ENCODE peak calls at places on chromosomes 7 and 10, in six cellular contexts. R is IMR-90, W is transverse colon, A is sigmoid colon, I is esophagus squamous epithelium, S is endothelial cell of umbilical vein. X is an unnamed sample.

GRCh38 chr7:151172273-151173141 is 5.0 kb upstream of the GBX1 start:
- DNase-seq in R (peak; percentile 50), W (peak; percentile 78), A (peak; percentile 90), I (no peak), S (peak; percentile 76), X (peak; percentile 87)

GRCh38 chr10:55351431-55351830 is 550.4 kb upstream of the PCDH15 start:
- DNase-seq in R (no peak), W (no peak), A (no peak), I (no peak), S (no peak), X (no peak)

GRCh38 chr7:44853391-44853790 is 5.5 kb upstream of the H2AZ2 start:
- DNase-seq in R (no peak), W (no peak), A (no peak), I (no peak), S (no peak), X (no peak)

GRCh38 chr7:98996162-98996552 is 117.8 kb downstream of the TRRAP start:
- DNase-seq in R (no peak), W (no peak), A (no peak), I (no peak), S (no peak), X (peak; percentile 10)

GRCh38 chr10:118374404-118374803 is 32.3 kb upstream of the FAM204A start:
- DNase-seq in R (no peak), W (no peak), A (no peak), I (no peak), S (no peak), X (no peak)

GRCh38 chr10:62112963-62113362 is 155.7 kb downstream of the RTKN2 start:
- DNase-seq in R (no peak), W (no peak), A (no peak), I (no peak), S (no peak), X (no peak)

GRCh38 chr7:102300643-102301211 is 14.1 kb downstream of the SH2B2 start:
- DNase-seq in R (no peak), W (no peak), A (no peak), I (no peak), S (no peak), X (peak; percentile 58)

GRCh38 chr10:98349508-98349922 is 65.5 kb downstream of the PYROXD2 start:
- DNase-seq in R (peak; percentile 99), W (peak; percentile 38), A (peak; percentile 87), I (no peak), S (no peak), X (no peak)

GRCh38 chr7:135964791-135965190 is 12.4 kb downstream of the MTPN start:
- DNase-seq in R (no peak), W (no peak), A (no peak), I (no peak), S (no peak), X (no peak)

GRCh38 chr7:117715784-117716445 is 157.3 kb downstream of the CTTNBP2 start:
- DNase-seq in R (peak; percentile 75), W (peak; percentile 35), A (no peak), I (no peak), S (peak; percentile 64), X (peak; percentile 60)

GRCh38 chr10:47449102-47449978 is 34.6 kb downstream of the ANXA8 start:
- DNase-seq in R (no peak), W (no peak), A (no peak), I (no peak), S (no peak), X (no peak)

GRCh38 chr7:25965405-25966123 is 186.4 kb upstream of the NFE2L3 start:
- DNase-seq in R (no peak), W (no peak), A (no peak), I (no peak), S (no peak), X (no peak)

GRCh38 chr10:557792-558328 is 131.6 kb downstream of the DIP2C start:
- DNase-seq in R (no peak), W (no peak), A (no peak), I (no peak), S (no peak), X (no peak)

GRCh38 chr10:118908487-118909280 is 120.8 kb upstream of the NANOS1 start:
- DNase-seq in R (no peak), W (peak; percentile 56), A (no peak), I (no peak), S (no peak), X (no peak)

GRCh38 chr10:75226656-75227055 is 9.1 kb downstream of the COMTD1 start:
- DNase-seq in R (no peak), W (no peak), A (peak; percentile 48), I (no peak), S (no peak), X (no peak)

GRCh38 chr10:130429809-130430208 is 293.6 kb downstream of the GLRX3 start:
- DNase-seq in R (no peak), W (no peak), A (no peak), I (no peak), S (no peak), X (no peak)

GRCh38 chr7:108406474-108406873 is 49.8 kb downstream of the NRCAM start:
- DNase-seq in R (peak; percentile 22), W (no peak), A (no peak), I (no peak), S (no peak), X (no peak)

GRCh38 chr10:21689881-21690280 is 155.8 kb downstream of the MLLT10 start:
- DNase-seq in R (no peak), W (no peak), A (no peak), I (no peak), S (no peak), X (no peak)

GRCh38 chr7:74344128-74344496 is 54.9 kb downstream of the CLIP2 start:
- DNase-seq in R (peak; percentile 47), W (no peak), A (no peak), I (no peak), S (no peak), X (no peak)

GRCh38 chr7:99835189-99835588 is 7.4 kb downstream of the CYP3A43 start:
- DNase-seq in R (no peak), W (no peak), A (no peak), I (no peak), S (no peak), X (no peak)

GRCh38 chr10:6065845-6066244 is 3.7 kb upstream of the IL2RA start:
- DNase-seq in R (no peak), W (no peak), A (peak; percentile 47), I (no peak), S (no peak), X (no peak)

GRCh38 chr7:142033154-142033553 is 37.5 kb downstream of the MGAM start:
- DNase-seq in R (no peak), W (no peak), A (no peak), I (no peak), S (no peak), X (no peak)

GRCh38 chr10:4243651-4244050 is 458.6 kb upstream of the KLF6 start:
- DNase-seq in R (peak; percentile 100), W (no peak), A (peak; percentile 67), I (no peak), S (peak; percentile 92), X (no peak)

GRCh38 chr7:38632411-38632810 is 1.2 kb upstream of the AMPH start:
- DNase-seq in R (no peak), W (no peak), A (no peak), I (no peak), S (no peak), X (no peak)

GRCh38 chr10:22690614-22691431 is 23.6 kb downstream of the PIP4K2A start:
- DNase-seq in R (peak; percentile 28), W (no peak), A (no peak), I (no peak), S (no peak), X (no peak)

GRCh38 chr7:44912775-44913347 is 27.5 kb upstream of the PURB start:
- DNase-seq in R (no peak), W (no peak), A (no peak), I (no peak), S (no peak), X (no peak)

GRCh38 chr7:100003711-100004661 is 11.4 kb upstream of the ZKSCAN1 start:
- DNase-seq in R (no peak), W (peak; percentile 70), A (peak; percentile 25), I (no peak), S (peak; percentile 43), X (no peak)

GRCh38 chr10:132336064-132336746 is 4.2 kb downstream of the LRRC27 start:
- DNase-seq in R (no peak), W (no peak), A (peak; percentile 55), I (no peak), S (no peak), X (no peak)

GRCh38 chr7:13897825-13898224 is 91.6 kb downstream of the ETV1 start:
- DNase-seq in R (peak; percentile 34), W (no peak), A (no peak), I (no peak), S (no peak), X (no peak)

GRCh38 chr10:45420453-45421192 is 46.6 kb downstream of the ALOX5 start:
- DNase-seq in R (peak; percentile 52), W (peak; percentile 87), A (peak; percentile 89), I (peak; percentile 13), S (peak; percentile 78), X (peak; percentile 61)

GRCh38 chr10:45418417-45418858 is 44.4 kb downstream of the ALOX5 start:
- DNase-seq in R (no peak), W (no peak), A (no peak), I (no peak), S (no peak), X (no peak)

GRCh38 chr10:45419673-45420020 is 45.6 kb downstream of the ALOX5 start:
- DNase-seq in R (no peak), W (no peak), A (no peak), I (no peak), S (no peak), X (no peak)

GRCh38 chr10:45417746-45418145 is 43.7 kb downstream of the ALOX5 start:
- DNase-seq in R (no peak), W (no peak), A (no peak), I (no peak), S (no peak), X (no peak)

GRCh38 chr10:45418859-45419672 is 45.0 kb downstream of the ALOX5 start:
- DNase-seq in R (peak; percentile 10), W (peak; percentile 72), A (peak; percentile 83), I (no peak), S (peak; percentile 56), X (peak; percentile 63)
- TF ChIP-seq POLR2A in R (no peak), W (peak; percentile 51), A (peak; percentile 12), I (peak; percentile 40), S (no peak), X (no peak)

DNA sequence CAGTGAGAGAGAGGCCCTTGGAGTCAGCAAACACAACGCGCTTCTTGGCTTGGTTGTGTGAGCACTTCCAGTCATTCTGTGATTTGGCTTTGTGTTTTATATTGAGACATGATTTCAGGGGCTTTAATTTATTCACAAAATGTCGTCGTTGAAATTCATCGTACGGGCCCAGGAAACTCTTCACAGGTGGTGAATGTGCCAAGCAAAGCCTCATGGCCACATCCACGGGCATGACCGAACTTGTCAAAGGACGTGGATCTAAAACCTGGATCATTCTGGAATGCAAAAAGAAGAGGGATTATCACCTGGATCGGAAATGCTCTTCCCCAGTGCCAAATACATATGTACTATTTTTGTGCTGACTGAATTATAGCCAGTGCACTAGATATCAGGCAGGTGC is 2.3 kb downstream of the PPP1R3C start:
- DNase-seq in R (no peak), W (no peak), A (no peak), I (no peak), S (no peak), X (no peak)
- H3K4me3 ChIP-seq in R (peak overlapping the region; percentile 54), W (no peak overlapping the region), A (peak overlapping the region; percentile 58), I (peak overlapping the region; percentile 60), S (no peak overlapping the region), X (no peak overlapping the region)

GRCh38 chr10:11263767-11264166 is 246.1 kb downstream of the CELF2 start:
- DNase-seq in R (no peak), W (no peak), A (no peak), I (no peak), S (no peak), X (no peak)
- H3K27ac ChIP-seq in R (no peak overlapping the region), W (no peak overlapping the region), A (no peak overlapping the region), I (no peak overlapping the region), S (no peak overlapping the region), X (no peak overlapping the region)

GRCh38 chr7:4973728-4974198 is 14.8 kb upstream of the MMD2 start:
- DNase-seq in R (peak; percentile 89), W (peak; percentile 93), A (peak; percentile 93), I (peak; percentile 32), S (peak; percentile 90), X (peak; percentile 93)
- TF ChIP-seq POLR2A in R (peak; percentile 75), W (peak; percentile 38), A (no peak), I (no peak), S (peak; percentile 73), X (no peak)

X was measured in testis.